ENCODE peak calls at places on chromosomes 5 and 9, in six cellular contexts. One of them, this sample, is unnamed.

GRCh38 chr9:132879443-132880310 is 979 bp downstream of the SPACA9 start:
- DNase-seq in uterus: no peak
- DNase-seq in body of pancreas: no peak
- DNase-seq in adrenal gland: no peak
- DNase-seq in breast epithelium: no peak
- DNase-seq in heart left ventricle: no peak
- DNase-seq in this sample: no peak

GRCh38 chr5:127439544-127440096 is 77.8 kb upstream of the PRRC1 start:
- DNase-seq in uterus: no peak
- DNase-seq in body of pancreas: no peak
- DNase-seq in adrenal gland: no peak
- DNase-seq in breast epithelium: no peak
- DNase-seq in heart left ventricle: no peak
- DNase-seq in this sample: no peak

GRCh38 chr5:16596541-16596940 is 20.3 kb downstream of the RETREG1 start:
- DNase-seq in uterus: no peak
- DNase-seq in body of pancreas: no peak
- DNase-seq in adrenal gland: no peak
- DNase-seq in breast epithelium: no peak
- DNase-seq in heart left ventricle: peak; percentile 33
- DNase-seq in this sample: no peak

GRCh38 chr5:142674438-142675210 is 11.3 kb downstream of the FGF1 start:
- DNase-seq in uterus: peak; percentile 70
- DNase-seq in body of pancreas: no peak
- DNase-seq in adrenal gland: no peak
- DNase-seq in breast epithelium: no peak
- DNase-seq in heart left ventricle: peak; percentile 48
- DNase-seq in this sample: no peak

GRCh38 chr5:93569295-93570164 is 11.5 kb downstream of the NR2F1-AS1 start:
- DNase-seq in uterus: no peak
- DNase-seq in body of pancreas: no peak
- DNase-seq in adrenal gland: no peak
- DNase-seq in breast epithelium: no peak
- DNase-seq in heart left ventricle: no peak
- DNase-seq in this sample: no peak

GRCh38 chr5:65157906-65158603 is 323.7 kb downstream of the ADAMTS6 start:
- DNase-seq in uterus: no peak
- DNase-seq in body of pancreas: no peak
- DNase-seq in adrenal gland: no peak
- DNase-seq in breast epithelium: no peak
- DNase-seq in heart left ventricle: no peak
- DNase-seq in this sample: peak; percentile 37

GRCh38 chr9:127075592-127076380 is 46.6 kb downstream of the ANGPTL2 start:
- DNase-seq in uterus: no peak
- DNase-seq in body of pancreas: no peak
- DNase-seq in adrenal gland: no peak
- DNase-seq in breast epithelium: no peak
- DNase-seq in heart left ventricle: no peak
- DNase-seq in this sample: no peak

GRCh38 chr5:5270958-5271605 is 131.0 kb downstream of the ADAMTS16 start:
- DNase-seq in uterus: peak; percentile 71
- DNase-seq in body of pancreas: peak; percentile 81
- DNase-seq in adrenal gland: peak; percentile 83
- DNase-seq in breast epithelium: no peak
- DNase-seq in heart left ventricle: peak; percentile 58
- DNase-seq in this sample: peak; percentile 14

GRCh38 chr5:108430931-108431608 is 49.2 kb upstream of the FBXL17 start:
- DNase-seq in uterus: no peak
- DNase-seq in body of pancreas: no peak
- DNase-seq in adrenal gland: no peak
- DNase-seq in breast epithelium: no peak
- DNase-seq in heart left ventricle: no peak
- DNase-seq in this sample: no peak

GRCh38 chr5:40134883-40135520 is 544.7 kb upstream of the PTGER4 start:
- DNase-seq in uterus: no peak
- DNase-seq in body of pancreas: no peak
- DNase-seq in adrenal gland: peak; percentile 22
- DNase-seq in breast epithelium: no peak
- DNase-seq in heart left ventricle: no peak
- DNase-seq in this sample: no peak

GRCh38 chr9:85137606-85138150 is 468.1 kb downstream of the NTRK2 start:
- DNase-seq in uterus: no peak
- DNase-seq in body of pancreas: no peak
- DNase-seq in adrenal gland: no peak
- DNase-seq in breast epithelium: no peak
- DNase-seq in heart left ventricle: no peak
- DNase-seq in this sample: no peak

GRCh38 chr9:137583957-137584356 is 5.2 kb upstream of the DPH7 start:
- DNase-seq in uterus: no peak
- DNase-seq in body of pancreas: no peak
- DNase-seq in adrenal gland: no peak
- DNase-seq in breast epithelium: no peak
- DNase-seq in heart left ventricle: no peak
- DNase-seq in this sample: no peak
- H3K36me3 ChIP-seq in uterus: no peaks in the 10 kb centered on the region
- H3K36me3 ChIP-seq in body of pancreas: no peaks in the 10 kb centered on the region
- H3K36me3 ChIP-seq in adrenal gland: no peaks in the 10 kb centered on the region
- H3K36me3 ChIP-seq in breast epithelium: no peaks in the 10 kb centered on the region
- H3K36me3 ChIP-seq in heart left ventricle: peaks cover 52% of the 10 kb centered on the region
- H3K36me3 ChIP-seq in this sample: no peaks in the 10 kb centered on the region

GRCh38 chr5:115623632-115624031 is 2.2 kb downstream of the TMED7 start:
- DNase-seq in uterus: no peak
- DNase-seq in body of pancreas: no peak
- DNase-seq in adrenal gland: no peak
- DNase-seq in breast epithelium: no peak
- DNase-seq in heart left ventricle: no peak
- DNase-seq in this sample: no peak

GRCh38 chr5:115627295-115627825 is 1.5 kb upstream of the TMED7 start:
- DNase-seq in uterus: no peak
- DNase-seq in body of pancreas: no peak
- DNase-seq in adrenal gland: no peak
- DNase-seq in breast epithelium: no peak
- DNase-seq in heart left ventricle: no peak
- DNase-seq in this sample: no peak

GRCh38 chr5:115625579-115626443 is at the start of gene TMED7:
- DNase-seq in uterus: peak; percentile 99
- DNase-seq in body of pancreas: peak; percentile 100
- DNase-seq in adrenal gland: peak; percentile 100
- DNase-seq in breast epithelium: peak; percentile 99
- DNase-seq in heart left ventricle: peak; percentile 100
- DNase-seq in this sample: peak; percentile 100

GRCh38 chr5:115626444-115626823 is 598 bp upstream of the TMED7 start:
- DNase-seq in uterus: no peak
- DNase-seq in body of pancreas: no peak
- DNase-seq in adrenal gland: no peak
- DNase-seq in breast epithelium: no peak
- DNase-seq in heart left ventricle: no peak
- DNase-seq in this sample: no peak

GRCh38 chr5:115624994-115625393 is 842 bp downstream of the TMED7 start:
- DNase-seq in uterus: no peak
- DNase-seq in body of pancreas: no peak
- DNase-seq in adrenal gland: no peak
- DNase-seq in breast epithelium: no peak
- DNase-seq in heart left ventricle: no peak
- DNase-seq in this sample: no peak
- H3K27ac ChIP-seq in uterus: peak overlapping the region; percentile 91
- H3K27ac ChIP-seq in body of pancreas: peak overlapping the region; percentile 92
- H3K27ac ChIP-seq in adrenal gland: peak overlapping the region; percentile 93
- H3K27ac ChIP-seq in breast epithelium: peak overlapping the region; percentile 93
- H3K27ac ChIP-seq in heart left ventricle: peak overlapping the region; percentile 96
- H3K27ac ChIP-seq in this sample: peak overlapping the region; percentile 96

DNA sequence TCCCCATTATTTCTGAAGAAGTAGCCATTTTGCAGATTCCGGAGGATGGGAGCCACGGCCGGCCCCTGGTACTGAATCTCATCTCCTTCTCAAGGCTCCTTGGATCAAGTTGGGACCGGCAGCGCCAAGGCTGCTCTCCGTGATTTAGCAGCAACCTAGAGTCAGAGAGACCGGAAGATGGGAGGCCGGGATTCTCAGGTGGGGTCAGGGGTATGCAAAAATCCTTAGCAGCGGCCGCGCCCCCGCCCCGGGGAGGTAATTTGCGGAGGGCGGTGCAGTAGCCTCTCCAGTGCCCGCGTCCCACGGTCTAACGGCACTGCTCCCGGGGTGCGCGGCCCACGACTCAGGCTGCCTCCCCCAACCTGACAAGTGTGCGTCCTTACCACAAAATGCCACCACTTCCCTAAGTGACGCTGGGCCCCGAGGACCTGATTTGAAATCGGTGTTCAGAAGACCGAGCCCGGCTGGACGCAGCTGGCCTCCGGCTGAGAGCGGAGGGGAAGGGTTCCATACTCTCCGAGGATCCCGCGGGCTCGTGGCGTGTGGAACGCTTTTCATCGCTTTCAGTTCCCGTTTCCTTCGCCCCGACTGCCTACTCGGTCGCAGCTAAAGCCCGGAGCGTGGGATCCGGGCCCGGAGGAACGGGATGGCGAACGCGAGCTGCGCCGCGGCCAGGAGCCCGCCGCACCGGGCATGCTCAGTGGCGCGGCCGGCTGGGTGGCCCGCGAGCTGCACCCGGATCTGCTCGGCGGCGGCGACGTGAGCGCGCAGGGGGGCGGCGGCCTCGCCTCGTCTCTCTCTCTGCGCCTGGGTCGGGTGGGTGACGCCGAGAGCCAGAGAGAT is at the start of gene SCAMP1:
- DNase-seq in uterus: peak; percentile 95
- DNase-seq in body of pancreas: peak; percentile 93
- DNase-seq in adrenal gland: peak; percentile 95
- DNase-seq in breast epithelium: peak; percentile 89
- DNase-seq in heart left ventricle: peak; percentile 94
- DNase-seq in this sample: peak; percentile 95
- TF ChIP-seq POLR2A in uterus: peak; percentile 91
- TF ChIP-seq POLR2A in body of pancreas: peak; percentile 81
- TF ChIP-seq POLR2A in adrenal gland: peak; percentile 95
- TF ChIP-seq POLR2A in breast epithelium: peak; percentile 19
- TF ChIP-seq POLR2A in heart left ventricle: peak; percentile 67
- TF ChIP-seq POLR2A in this sample: peak; percentile 58

GRCh38 chr5:10421841-10422691 is 19.6 kb upstream of the ROPN1L start:
- DNase-seq in uterus: no peak
- DNase-seq in body of pancreas: no peak
- DNase-seq in adrenal gland: no peak
- DNase-seq in breast epithelium: no peak
- DNase-seq in heart left ventricle: peak; percentile 27
- DNase-seq in this sample: no peak

GRCh38 chr5:10416868-10417267 is 24.8 kb upstream of the ROPN1L start:
- DNase-seq in uterus: no peak
- DNase-seq in body of pancreas: peak; percentile 31
- DNase-seq in adrenal gland: no peak
- DNase-seq in breast epithelium: no peak
- DNase-seq in heart left ventricle: no peak
- DNase-seq in this sample: no peak

GRCh38 chr5:10420926-10421325 is 20.8 kb upstream of the ROPN1L start:
- DNase-seq in uterus: no peak
- DNase-seq in body of pancreas: no peak
- DNase-seq in adrenal gland: no peak
- DNase-seq in breast epithelium: no peak
- DNase-seq in heart left ventricle: no peak
- DNase-seq in this sample: no peak

GRCh38 chr5:10420468-10420867 is 21.2 kb upstream of the ROPN1L start:
- DNase-seq in uterus: no peak
- DNase-seq in body of pancreas: no peak
- DNase-seq in adrenal gland: no peak
- DNase-seq in breast epithelium: no peak
- DNase-seq in heart left ventricle: no peak
- DNase-seq in this sample: no peak

GRCh38 chr5:10418654-10419345 is 22.9 kb upstream of the ROPN1L start:
- DNase-seq in uterus: no peak
- DNase-seq in body of pancreas: no peak
- DNase-seq in adrenal gland: no peak
- DNase-seq in breast epithelium: no peak
- DNase-seq in heart left ventricle: no peak
- DNase-seq in this sample: no peak
- H3K36me3 ChIP-seq in uterus: no peaks in the 10 kb centered on the region
- H3K36me3 ChIP-seq in body of pancreas: no peaks in the 10 kb centered on the region
- H3K36me3 ChIP-seq in adrenal gland: no peaks in the 10 kb centered on the region
- H3K36me3 ChIP-seq in breast epithelium: peaks cover 6% of the 10 kb centered on the region
- H3K36me3 ChIP-seq in heart left ventricle: peaks cover 98% of the 10 kb centered on the region
- H3K36me3 ChIP-seq in this sample: no peaks in the 10 kb centered on the region

DNA sequence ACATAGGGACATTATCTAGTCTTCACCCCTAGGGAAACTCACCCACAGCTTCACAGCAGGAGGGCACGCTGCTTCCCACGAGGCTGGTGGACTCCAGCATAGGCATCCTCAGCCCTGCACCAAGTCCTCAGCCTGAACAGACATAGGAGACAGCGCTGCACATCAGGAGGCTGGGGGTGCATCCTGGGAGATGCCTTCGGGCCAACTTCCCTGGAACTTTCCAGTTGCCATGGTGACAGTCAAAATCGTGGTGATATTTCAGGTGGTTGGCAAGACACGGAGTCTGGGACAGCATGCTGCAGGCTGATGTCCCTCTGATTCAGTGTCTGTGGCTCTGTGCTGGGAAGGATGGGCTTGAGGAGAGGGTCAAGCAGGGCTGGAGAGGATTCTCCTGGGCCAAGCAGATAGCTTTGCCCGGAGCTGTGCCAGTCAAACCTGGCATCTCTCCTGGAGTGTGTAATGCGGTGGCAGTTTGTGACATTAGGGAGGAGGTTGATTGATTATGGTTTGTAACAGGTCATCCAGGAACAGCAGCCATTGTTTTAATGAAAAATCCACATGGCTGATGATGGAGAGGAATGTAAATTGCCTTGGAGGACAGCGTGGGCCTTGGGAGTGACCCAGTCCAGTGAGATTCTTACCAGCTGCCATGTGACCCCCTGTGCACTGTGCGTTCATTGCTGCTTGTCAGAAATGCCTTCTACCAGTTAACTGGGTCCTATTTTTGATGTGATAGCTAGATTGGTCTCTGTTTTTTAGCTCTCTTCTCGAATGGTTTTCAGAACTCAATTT is 35.7 kb upstream of the SEMA4D start:
- DNase-seq in uterus: no peak
- DNase-seq in body of pancreas: no peak
- DNase-seq in adrenal gland: no peak
- DNase-seq in breast epithelium: no peak
- DNase-seq in heart left ventricle: no peak
- DNase-seq in this sample: no peak
- H3K27ac ChIP-seq in uterus: no peak overlapping the region
- H3K27ac ChIP-seq in body of pancreas: no peak overlapping the region
- H3K27ac ChIP-seq in adrenal gland: no peak overlapping the region
- H3K27ac ChIP-seq in breast epithelium: no peak overlapping the region
- H3K27ac ChIP-seq in heart left ventricle: no peak overlapping the region
- H3K27ac ChIP-seq in this sample: no peak overlapping the region

GRCh38 chr5:174714751-174715150 is 9.6 kb upstream of the MSX2 start:
- DNase-seq in uterus: no peak
- DNase-seq in body of pancreas: no peak
- DNase-seq in adrenal gland: no peak
- DNase-seq in breast epithelium: no peak
- DNase-seq in heart left ventricle: no peak
- DNase-seq in this sample: no peak

GRCh38 chr5:174720612-174721521 is 3.5 kb upstream of the MSX2 start:
- DNase-seq in uterus: no peak
- DNase-seq in body of pancreas: no peak
- DNase-seq in adrenal gland: no peak
- DNase-seq in breast epithelium: no peak
- DNase-seq in heart left ventricle: no peak
- DNase-seq in this sample: no peak

GRCh38 chr5:174720066-174720611 is 4.2 kb upstream of the MSX2 start:
- DNase-seq in uterus: no peak
- DNase-seq in body of pancreas: no peak
- DNase-seq in adrenal gland: no peak
- DNase-seq in breast epithelium: no peak
- DNase-seq in heart left ventricle: no peak
- DNase-seq in this sample: no peak

GRCh38 chr5:174719211-174719610 is 5.2 kb upstream of the MSX2 start:
- DNase-seq in uterus: no peak
- DNase-seq in body of pancreas: no peak
- DNase-seq in adrenal gland: no peak
- DNase-seq in breast epithelium: no peak
- DNase-seq in heart left ventricle: no peak
- DNase-seq in this sample: no peak

GRCh38 chr5:174717826-174718455 is 6.4 kb upstream of the MSX2 start:
- DNase-seq in uterus: no peak
- DNase-seq in body of pancreas: no peak
- DNase-seq in adrenal gland: no peak
- DNase-seq in breast epithelium: no peak
- DNase-seq in heart left ventricle: no peak
- DNase-seq in this sample: no peak
- TF ChIP-seq POLR2A in uterus: no peak
- TF ChIP-seq POLR2A in body of pancreas: no peak
- TF ChIP-seq POLR2A in adrenal gland: no peak
- TF ChIP-seq POLR2A in breast epithelium: no peak
- TF ChIP-seq POLR2A in heart left ventricle: no peak
- TF ChIP-seq POLR2A in this sample: no peak